ENCODE peak calls at places on chromosomes 16 and 17, in seven cellular contexts. P is ascending aorta, K is GM12878, N is tibial artery, C is tibial nerve, Q is stomach, W is prostate gland. U is an unnamed sample.
A peak's percentile ranks its signal among the peaks of the same experiment; 100 is the strongest.

GRCh38 chr17:1695365-1695764 is 10.7 kb upstream of the PRPF8 start:
- DNase-seq in P (no peak), K (peak; percentile 28), N (no peak), C (no peak), Q (no peak), W (no peak), U (no peak)

GRCh38 chr16:1494711-1495110 is 1.6 kb downstream of the TELO2 start:
- DNase-seq in P (no peak), K (no peak), N (no peak), C (no peak), Q (no peak), W (no peak), U (no peak)

GRCh38 chr16:2774161-2774891 is 2.8 kb downstream of the ELOB start:
- DNase-seq in P (no peak), K (no peak), N (no peak), C (no peak), Q (no peak), W (no peak), U (no peak)

GRCh38 chr16:55778718-55779117 is 54.2 kb downstream of the CES1 start:
- DNase-seq in P (no peak), K (no peak), N (no peak), C (no peak), Q (no peak), W (no peak), U (no peak)

GRCh38 chr17:63659850-63660249 is 37.6 kb downstream of the MAP3K3 start:
- DNase-seq in P (no peak), K (no peak), N (no peak), C (no peak), Q (no peak), W (peak; percentile 57), U (no peak)

GRCh38 chr16:4093495-4094137 is 22.6 kb downstream of the ADCY9 start:
- DNase-seq in P (peak; percentile 43), K (no peak), N (peak; percentile 83), C (no peak), Q (no peak), W (no peak), U (no peak)

GRCh38 chr17:13074026-13074425 is 56.2 kb upstream of the ELAC2 start:
- DNase-seq in P (no peak), K (no peak), N (no peak), C (no peak), Q (no peak), W (no peak), U (no peak)

GRCh38 chr17:42198897-42199296 is 4.6 kb upstream of the GHDC start:
- DNase-seq in P (no peak), K (no peak), N (no peak), C (no peak), Q (no peak), W (no peak), U (no peak)

GRCh38 chr16:54503011-54503410 is 216.4 kb upstream of the IRX3 start:
- DNase-seq in P (no peak), K (no peak), N (no peak), C (no peak), Q (no peak), W (no peak), U (peak; percentile 35)

GRCh38 chr17:31699281-31699680 is 159.8 kb downstream of the COPRS start:
- DNase-seq in P (no peak), K (no peak), N (no peak), C (no peak), Q (no peak), W (no peak), U (no peak)

GRCh38 chr17:76540381-76541300 is 797 bp downstream of the PRCD start:
- DNase-seq in P (peak; percentile 86), K (no peak), N (peak; percentile 94), C (peak; percentile 91), Q (peak; percentile 92), W (peak; percentile 90), U (peak; percentile 94)

GRCh38 chr17:31492880-31493655 is 101.6 kb downstream of the RAB11FIP4 start:
- DNase-seq in P (peak; percentile 30), K (peak; percentile 58), N (no peak), C (no peak), Q (peak; percentile 43), W (no peak), U (peak; percentile 66)

GRCh38 chr16:3188925-3189825 is 1.2 kb downstream of the OR1F1 start:
- DNase-seq in P (no peak), K (no peak), N (no peak), C (no peak), Q (no peak), W (no peak), U (no peak)

GRCh38 chr16:15748654-15749053 is 98.6 kb downstream of the NDE1 start:
- DNase-seq in P (no peak), K (no peak), N (no peak), C (no peak), Q (no peak), W (no peak), U (no peak)

GRCh38 chr17:76560036-76560876 is 20.4 kb downstream of the PRCD start:
- DNase-seq in P (no peak), K (no peak), N (no peak), C (no peak), Q (no peak), W (no peak), U (no peak)

GRCh38 chr16:9438991-9439390 is 347.5 kb downstream of the HAPSTR1 start:
- DNase-seq in P (no peak), K (no peak), N (no peak), C (no peak), Q (no peak), W (no peak), U (no peak)

GRCh38 chr17:9209781-9210370 is 188.6 kb downstream of the NTN1 start:
- DNase-seq in P (no peak), K (no peak), N (no peak), C (no peak), Q (no peak), W (no peak), U (no peak)

GRCh38 chr17:74610108-74610507 is 13.4 kb downstream of the CD300E start:
- DNase-seq in P (no peak), K (no peak), N (no peak), C (no peak), Q (no peak), W (no peak), U (no peak)

GRCh38 chr16:67877064-67877463 is 4.2 kb downstream of the EDC4 start:
- DNase-seq in P (no peak), K (no peak), N (no peak), C (no peak), Q (no peak), W (no peak), U (no peak)

GRCh38 chr17:35166526-35166925 is 18.9 kb downstream of the UNC45B start:
- DNase-seq in P (no peak), K (no peak), N (no peak), C (no peak), Q (no peak), W (no peak), U (no peak)

GRCh38 chr17:49224198-49224996 is 6.2 kb downstream of the PHOSPHO1 start:
- DNase-seq in P (no peak), K (no peak), N (no peak), C (no peak), Q (peak; percentile 46), W (peak; percentile 10), U (no peak)

DNA sequence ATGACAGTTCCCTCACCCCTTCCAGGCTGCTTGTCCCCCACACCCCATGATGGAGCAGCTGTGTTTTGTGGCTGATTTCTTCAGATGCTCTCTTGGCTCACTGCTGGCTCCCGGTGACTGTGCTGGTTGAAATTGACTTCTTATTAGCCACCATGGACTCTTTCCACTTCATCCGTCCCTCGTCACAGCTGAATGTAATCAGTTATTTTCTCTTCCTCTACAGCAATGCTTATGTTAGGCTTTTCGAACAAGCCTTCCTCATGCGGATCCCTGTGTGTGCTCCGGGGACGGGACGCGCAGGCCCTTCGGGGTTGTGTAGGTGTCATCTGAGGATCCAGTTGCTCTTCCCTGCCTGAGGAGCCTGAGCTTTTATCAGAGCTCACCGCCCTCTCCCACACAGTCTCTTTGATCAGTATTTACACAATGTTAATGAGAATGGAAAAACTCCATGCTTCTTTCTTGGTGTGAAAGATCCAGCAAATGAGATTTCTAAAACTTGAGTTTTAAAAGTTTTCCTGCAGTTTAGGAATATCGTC is 87.5 kb downstream of the RPTOR start:
- DNase-seq in P (no peak), K (no peak), N (no peak), C (no peak), Q (no peak), W (no peak), U (no peak)
- H3K27ac ChIP-seq in P (no peak overlapping the region), K (no peak overlapping the region), N (no peak overlapping the region), C (no peak overlapping the region), Q (no peak overlapping the region), W (no peak overlapping the region), U (no peak overlapping the region)

DNA sequence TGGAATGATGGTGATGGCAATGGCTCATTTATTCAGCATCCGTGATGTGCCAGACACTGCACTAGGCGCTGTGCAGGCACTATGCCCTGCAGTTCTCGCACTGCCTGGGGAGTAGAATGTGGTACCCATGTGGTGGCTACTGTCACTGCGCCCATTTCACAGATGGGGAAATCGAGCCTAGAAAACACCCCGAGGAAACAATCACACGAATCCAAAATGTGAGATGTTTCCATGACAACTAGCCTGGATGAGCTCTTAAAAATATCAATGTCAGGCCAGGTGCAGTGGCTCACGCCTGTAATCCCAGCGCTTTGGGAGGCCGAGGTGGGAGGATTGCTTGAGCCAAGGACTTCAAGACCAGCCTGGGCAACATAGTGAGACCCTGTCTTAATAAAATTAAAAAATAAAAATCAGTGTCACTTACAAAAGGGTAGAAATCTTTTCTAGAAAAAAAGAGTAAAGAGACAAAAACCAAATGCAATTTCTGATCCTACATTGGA is 57.9 kb upstream of the TNRC6A start:
- DNase-seq in P (no peak), K (no peak), N (no peak), C (no peak), Q (no peak), W (no peak), U (no peak)
- TF ChIP-seq CTCF in P (no peak), K (no peak), N (no peak), C (no peak), Q (no peak), W (no peak), U (no peak)

GRCh38 chr16:75579435-75579834 is 13.3 kb downstream of the GABARAPL2 start:
- DNase-seq in P (no peak), K (no peak), N (no peak), C (no peak), Q (no peak), W (no peak), U (no peak)

GRCh38 chr16:75576384-75576811 is 10.2 kb downstream of the GABARAPL2 start:
- DNase-seq in P (no peak), K (no peak), N (peak; percentile 5), C (no peak), Q (no peak), W (no peak), U (no peak)

GRCh38 chr16:75578212-75578611 is 12.0 kb downstream of the GABARAPL2 start:
- DNase-seq in P (no peak), K (no peak), N (peak; percentile 28), C (no peak), Q (no peak), W (no peak), U (no peak)

GRCh38 chr16:75575976-75576375 is 9.8 kb downstream of the GABARAPL2 start:
- DNase-seq in P (no peak), K (no peak), N (no peak), C (no peak), Q (no peak), W (no peak), U (no peak)

GRCh38 chr16:75578725-75579124 is 12.5 kb downstream of the GABARAPL2 start:
- DNase-seq in P (no peak), K (no peak), N (no peak), C (no peak), Q (no peak), W (no peak), U (no peak)
- H3K36me3 ChIP-seq in P (peaks cover 60% of the 10 kb centered on the region), K (peaks cover 1% of the 10 kb centered on the region), N (peaks cover 65% of the 10 kb centered on the region), C (peaks cover 24% of the 10 kb centered on the region), Q (peaks cover 37% of the 10 kb centered on the region), W (no peaks in the 10 kb centered on the region), U (peaks cover 36% of the 10 kb centered on the region)

GRCh38 chr17:37494971-37495370 is 5.3 kb downstream of the DUSP14 start:
- DNase-seq in P (no peak), K (no peak), N (no peak), C (no peak), Q (no peak), W (no peak), U (no peak)
- H3K27ac ChIP-seq in P (no peak overlapping the region), K (no peak overlapping the region), N (no peak overlapping the region), C (no peak overlapping the region), Q (no peak overlapping the region), W (no peak overlapping the region), U (no peak overlapping the region)

U was measured in lung.